ENCODE peak calls at places on chromosomes 4 and X, in six cellular contexts. L, G, C, Y, I and J are unnamed samples.

GRCh38 chr4:119227690-119228089 is 15.2 kb downstream of the USP53 start:
- DNase-seq in L (no peak), Y (no peak), G (no peak), C (peak), I (no peak), J (no peak)

GRCh38 chr4:44438687-44439086 is 9.9 kb downstream of the KCTD8 start:
- DNase-seq in Y (no peak), L (no peak), I (no peak), G (no peak), C (no peak), J (no peak)

GRCh38 chrX:43349363-43349762 is 306.7 kb upstream of the MAOA start:
- DNase-seq in Y (peak), C (peak), L (peak), G (peak), I (no peak), J (no peak)

GRCh38 chr4:40241936-40242590 is 45.2 kb downstream of the RHOH start:
- DNase-seq in G (no peak), I (no peak), C (no peak), L (no peak), Y (no peak), J (no peak)

GRCh38 chrX:153319295-153319694 is 2.3 kb downstream of the PNMA6F start:
- DNase-seq in L (no peak), Y (no peak), G (no peak), C (no peak), I (no peak), J (no peak)

GRCh38 chr4:176376032-176376614 is 56.4 kb downstream of the SPCS3 start:
- DNase-seq in G (peak), C (peak), Y (no peak), I (no peak), L (no peak), J (no peak)

GRCh38 chr4:3291969-3292570 is 751 bp upstream of the RGS12 start:
- DNase-seq in Y (peak), L (no peak), C (peak), I (peak), G (no peak), J (peak)

GRCh38 chr4:68724426-68724825 is 54.0 kb upstream of the UGT2B15 start:
- DNase-seq in G (no peak), C (no peak), L (no peak), I (no peak), Y (no peak), J (no peak)

GRCh38 chrX:32084757-32085156 is 1012.9 kb upstream of the FTHL17 start:
- DNase-seq in G (no peak), I (no peak), L (no peak), Y (no peak), C (no peak), J (no peak)

GRCh38 chrX:41734530-41734929 is 10.5 kb downstream of the GPR82 start:
- DNase-seq in C (peak), L (no peak), I (no peak), G (peak), Y (peak), J (no peak)

GRCh38 chr4:83629945-83630684 is 94.2 kb downstream of the GPAT3 start:
- DNase-seq in L (no peak), G (peak), Y (no peak), C (peak), I (no peak), J (no peak)

GRCh38 chr4:8255698-8256441 is 13.7 kb upstream of the HTRA3 start:
- DNase-seq in L (no peak), Y (no peak), G (no peak), C (peak), I (no peak), J (no peak)

GRCh38 chr4:109921384-109921808 is 8.7 kb downstream of the EGF start:
- DNase-seq in L (no peak), I (no peak), Y (no peak), G (no peak), C (peak), J (peak)

GRCh38 chr4:76386566-76387305 is 34.2 kb downstream of the CCDC158 start:
- DNase-seq in C (peak), Y (no peak), L (no peak), I (no peak), G (no peak), J (no peak)

GRCh38 chr4:159227984-159228383 is 125.1 kb downstream of the RAPGEF2 start:
- DNase-seq in I (peak), Y (peak), C (peak), L (no peak), G (peak), J (peak)

GRCh38 chr4:121726642-121727268 is 30.0 kb upstream of the ANXA5 start:
- DNase-seq in C (peak), G (peak), I (no peak), L (peak), Y (peak), J (no peak)

GRCh38 chrX:97639526-97639925 is 755.8 kb downstream of the RPA4 start:
- DNase-seq in L (no peak), C (no peak), Y (no peak), G (no peak), I (no peak), J (no peak)

GRCh38 chr4:120156115-120156718 is 89.6 kb upstream of the MAD2L1 start:
- DNase-seq in G (peak), I (peak), Y (peak), L (peak), C (peak), J (no peak)

GRCh38 chr4:74682567-74683359 is 111.6 kb downstream of the BTC start:
- DNase-seq in C (peak), G (peak), I (peak), Y (peak), L (no peak), J (no peak)

GRCh38 chr4:30818541-30818940 is 98.4 kb downstream of the PCDH7 start:
- DNase-seq in G (no peak), I (no peak), Y (no peak), L (no peak), C (no peak), J (no peak)

GRCh38 chr4:85243857-85244256 is 231.1 kb upstream of the ARHGAP24 start:
- DNase-seq in C (no peak), Y (no peak), G (no peak), I (no peak), L (no peak), J (no peak)

GRCh38 chr4:14749910-14750309 is 252.4 kb upstream of the CPEB2 start:
- DNase-seq in G (no peak), L (no peak), Y (no peak), I (no peak), C (peak), J (no peak)

GRCh38 chr4:76301068-76301774 is 5.3 kb upstream of the STBD1 start:
- DNase-seq in C (peak), I (no peak), G (no peak), Y (peak), L (peak), J (no peak)

GRCh38 chr4:83389756-83390505 is 55.3 kb upstream of the HPSE start:
- DNase-seq in G (no peak), L (no peak), C (no peak), I (no peak), Y (no peak), J (no peak)

GRCh38 chrX:135505356-135505755 is 15.1 kb upstream of the INTS6L start:
- DNase-seq in L (no peak), Y (no peak), C (peak), I (no peak), G (no peak), J (no peak)

GRCh38 chrX:3713225-3713936 is at the start of gene PRKX:
- DNase-seq in I (peak), C (peak), L (peak), Y (no peak), G (peak), J (peak)

GRCh38 chr4:151537726-151538125 is 128.8 kb downstream of the FHIP1A start:
- DNase-seq in C (peak), Y (no peak), G (no peak), I (no peak), L (no peak), J (no peak)

GRCh38 chr4:158875026-158875425 is 106.2 kb downstream of the FNIP2 start:
- DNase-seq in Y (no peak), C (no peak), G (no peak), L (no peak), I (no peak), J (no peak)

GRCh38 chr4:145904413-145905177 is 34.0 kb downstream of the ZNF827 start:
- DNase-seq in C (no peak), I (no peak), G (no peak), L (no peak), Y (no peak), J (no peak)

GRCh38 chr4:154503598-154503997 is 12.0 kb upstream of the DCHS2 start:
- DNase-seq in L (no peak), Y (peak), G (peak), I (no peak), C (peak), J (no peak)

GRCh38 chrX:154019061-154019621 is 561 bp downstream of the IRAK1 start:
- DNase-seq in I (no peak), Y (no peak), C (no peak), G (no peak), L (no peak), J (no peak)

GRCh38 chrX:110435191-110435590 is 76.5 kb downstream of the RTL9 start:
- DNase-seq in I (no peak), Y (no peak), L (no peak), C (no peak), G (no peak), J (no peak)

GRCh38 chr4:38804654-38805295 is at the start of gene TLR1:
- DNase-seq in I (no peak), L (no peak), Y (peak), C (peak), G (peak), J (no peak)

GRCh38 chr4:184538023-184538599 is 63.8 kb upstream of the IRF2 start:
- DNase-seq in L (peak), I (peak), Y (peak), C (peak), G (peak), J (peak)

GRCh38 chr4:182142146-182143085 is 100.8 kb upstream of the TENM3 start:
- DNase-seq in L (no peak), I (peak), Y (no peak), G (no peak), C (peak), J (no peak)

GRCh38 chr4:102343964-102344519 is 1.2 kb downstream of the SLC39A8 start:
- DNase-seq in L (no peak), G (no peak), C (no peak), Y (no peak), I (no peak), J (no peak)

GRCh38 chrX:10110984-10111363 is 45.8 kb upstream of the CLCN4 start:
- DNase-seq in L (peak), Y (no peak), I (no peak), C (no peak), G (peak), J (no peak)

GRCh38 chr4:12053951-12054350 is 625.3 kb upstream of the HS3ST1 start:
- DNase-seq in G (no peak), L (no peak), I (no peak), C (no peak), Y (no peak), J (no peak)

GRCh38 chr4:829291-829690 is 3.4 kb upstream of the CPLX1 start:
- DNase-seq in L (no peak), C (no peak), G (no peak), I (no peak), Y (no peak), J (no peak)

GRCh38 chr4:826508-827208 is 729 bp upstream of the CPLX1 start:
- DNase-seq in L (no peak), C (no peak), I (no peak), G (no peak), Y (no peak), J (no peak)

GRCh38 chr4:829761-830655 is 4.1 kb upstream of the CPLX1 start:
- DNase-seq in Y (no peak), C (no peak), L (no peak), I (no peak), G (no peak), J (no peak)

GRCh38 chr4:827209-828081 is 1.5 kb upstream of the CPLX1 start:
- DNase-seq in Y (no peak), G (no peak), C (no peak), L (no peak), I (no peak), J (no peak)

GRCh38 chr4:828641-829271 is 2.8 kb upstream of the CPLX1 start:
- DNase-seq in C (no peak), G (no peak), I (no peak), Y (peak), L (no peak), J (no peak)
- TF ChIP-seq CTCF in C (no peak), G (peak), I (peak), Y (peak), L (no peak), J (no peak)

GRCh38 chr4:179051211-179051610 is 1609.0 kb upstream of the AGA start:
- DNase-seq in I (no peak), Y (no peak), G (no peak), C (no peak), L (no peak), J (no peak)
- TF ChIP-seq CTCF in I (no peak), Y (no peak), G (no peak), C (no peak), L (no peak), J (no peak)

GRCh38 chr4:26860157-26860921 is at the start of gene STIM2:
- DNase-seq in Y (peak), C (peak), G (peak), L (peak), I (peak), J (peak)
- TF ChIP-seq CTCF in Y (peak), C (peak), G (no peak), L (peak), I (peak), J (peak)

GRCh38 chrX:126551725-126552312 is 795 bp downstream of the DCAF12L1 start:
- DNase-seq in I (no peak), L (no peak), G (no peak), C (no peak), Y (no peak), J (no peak)

GRCh38 chrX:126552313-126553022 is at the start of gene DCAF12L1:
- DNase-seq in L (no peak), G (peak), C (no peak), I (peak), Y (no peak), J (peak)

GRCh38 chrX:126551306-126551705 is 1.3 kb downstream of the DCAF12L1 start:
- DNase-seq in C (no peak), G (no peak), L (no peak), Y (no peak), I (no peak), J (no peak)

DNA sequence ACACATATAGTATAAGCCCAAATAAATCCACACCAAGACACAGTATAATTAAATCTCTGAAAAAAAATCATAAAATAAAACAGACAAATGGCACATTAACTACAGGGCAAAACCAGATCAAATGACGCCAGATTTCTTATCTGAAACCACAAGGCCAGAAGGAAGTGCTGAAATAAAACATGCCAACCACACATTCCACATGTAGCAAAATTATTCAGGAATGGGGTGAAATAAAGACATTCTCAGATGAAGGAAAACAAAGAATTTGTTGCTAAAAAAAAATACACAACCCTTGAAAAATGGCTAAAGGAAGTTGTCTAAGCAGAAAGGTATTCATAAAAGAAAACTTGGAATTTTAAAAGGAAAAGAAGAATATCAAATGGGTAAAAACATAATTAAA is 4.5 kb upstream of the DCAF12L1 start:
- DNase-seq in C (no peak), Y (no peak), G (peak), I (no peak), L (no peak), J (no peak)
- TF ChIP-seq CTCF in C (no peak), Y (no peak), G (no peak), I (no peak), L (no peak), J (no peak)

GRCh38 chr4:174870311-174870710 is 41.3 kb upstream of the GLRA3 start:
- DNase-seq in C (no peak), Y (no peak), I (no peak), L (no peak), G (no peak), J (no peak)

GRCh38 chr4:174874898-174875297 is 43.3 kb upstream of the ADAM29 start:
- DNase-seq in G (no peak), C (no peak), Y (no peak), L (no peak), I (no peak), J (no peak)

GRCh38 chr4:174871407-174871806 is 42.4 kb upstream of the GLRA3 start:
- DNase-seq in G (no peak), Y (no peak), C (no peak), L (no peak), I (no peak), J (no peak)

GRCh38 chr4:174869334-174869733 is 40.3 kb upstream of the GLRA3 start:
- DNase-seq in C (no peak), L (no peak), G (no peak), I (no peak), Y (no peak), J (no peak)

GRCh38 chr4:174873931-174874330 is 44.2 kb upstream of the ADAM29 start:
- DNase-seq in L (peak), C (no peak), G (no peak), I (no peak), Y (no peak), J (no peak)
- TF ChIP-seq CTCF in L (peak), C (no peak), G (no peak), I (peak), Y (no peak), J (no peak)

GRCh38 chr4:19727141-19727540 is 524.6 kb upstream of the SLIT2 start:
- DNase-seq in Y (no peak), L (no peak), C (no peak), I (no peak), G (no peak), J (no peak)
- TF ChIP-seq CTCF in Y (no peak), L (no peak), C (no peak), I (no peak), G (no peak), J (no peak)

GRCh38 chrX:120378570-120378969 is 16.7 kb downstream of the ATP1B4 start:
- DNase-seq in Y (no peak), L (no peak), I (no peak), C (no peak), G (no peak), J (no peak)

GRCh38 chrX:120377179-120377578 is 15.3 kb downstream of the ATP1B4 start:
- DNase-seq in G (no peak), C (no peak), L (no peak), Y (no peak), I (no peak), J (no peak)

GRCh38 chrX:120380699-120381098 is 18.8 kb downstream of the ATP1B4 start:
- DNase-seq in C (peak), I (no peak), L (peak), G (peak), Y (peak), J (no peak)
- TF ChIP-seq CTCF in C (no peak), I (peak), L (no peak), G (peak), Y (peak), J (no peak)

DNA sequence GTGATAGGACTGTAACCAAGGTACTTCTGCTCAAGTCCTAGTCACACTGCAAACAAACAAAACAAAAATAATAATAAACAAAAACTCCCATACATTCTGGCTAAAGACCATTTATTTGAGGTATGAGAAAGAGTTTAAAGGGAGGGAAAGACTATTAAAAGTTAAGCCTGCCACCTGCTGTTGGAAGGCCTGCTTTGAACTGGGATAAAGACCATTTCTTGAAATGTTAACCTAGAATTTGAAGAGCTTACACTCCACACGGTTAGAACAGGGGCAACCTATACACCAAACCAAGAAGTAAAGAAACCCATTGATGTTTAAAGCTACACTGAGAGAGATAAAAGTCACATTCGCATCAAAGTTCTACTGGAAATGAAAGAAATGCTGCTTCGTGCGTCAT is 548.7 kb upstream of the DIPK2B start:
- DNase-seq in L (no peak), I (no peak), C (peak), Y (no peak), G (peak), J (no peak)
- TF ChIP-seq CTCF in L (no peak), I (peak), C (peak), Y (no peak), G (no peak), J (no peak)